ENCODE peak calls at places on chromosomes 4 and X, in ten cellular contexts. S is AG04450, M is IMR-90, G is BE2C, J is suprapubic skin, K is SJSA1, W is tibial nerve, L is psoas muscle, U is tibial artery, C is K562. D is an unnamed sample.

GRCh38 chrX:20712811-20713210 is 446.1 kb upstream of the RPS6KA3 start:
- DNase-seq in S (no peak), M (no peak), G (no peak), J (no peak), K (no peak), W (no peak), L (no peak), U (no peak), C (no peak), D (no peak)

GRCh38 chrX:1239681-1240142 is 27.3 kb upstream of the CRLF2 start:
- DNase-seq in S (no peak), M (no peak), G (no peak), J (peak; percentile 85), K (no peak), W (peak; percentile 43), L (peak; percentile 31), U (peak; percentile 62), C (no peak), D (no peak)

GRCh38 chr4:38462659-38463058 is 201.3 kb upstream of the KLF3 start:
- DNase-seq in S (no peak), M (no peak), G (no peak), J (no peak), K (no peak), W (no peak), L (no peak), U (no peak), C (no peak), D (no peak)

GRCh38 chrX:77085372-77085771 is 361.8 kb upstream of the FGF16 start:
- DNase-seq in S (no peak), M (no peak), G (no peak), J (no peak), K (no peak), W (no peak), L (no peak), U (no peak), C (no peak), D (no peak)

GRCh38 chr4:186557486-186557885 is 2.1 kb upstream of the MTNR1A start:
- DNase-seq in S (no peak), M (peak; percentile 45), G (no peak), J (no peak), K (peak; percentile 69), W (no peak), L (no peak), U (no peak), C (no peak), D (no peak)

GRCh38 chrX:134849390-134849789 is 141.4 kb upstream of the SMIM10 start:
- DNase-seq in S (no peak), M (peak; percentile 70), G (no peak), J (no peak), K (no peak), W (no peak), L (no peak), U (no peak), C (no peak), D (no peak)

GRCh38 chr4:145218251-145218650 is 37.9 kb upstream of the OTUD4 start:
- DNase-seq in S (no peak), M (no peak), G (no peak), J (no peak), K (no peak), W (no peak), L (no peak), U (no peak), C (no peak), D (no peak)

GRCh38 chr4:175035907-175036306 is 117.7 kb downstream of the ADAM29 start:
- DNase-seq in S (peak; percentile 1), M (no peak), G (no peak), J (no peak), K (no peak), W (no peak), L (no peak), U (no peak), C (no peak), D (no peak)

GRCh38 chr4:109864134-109864533 is 16.2 kb downstream of the LRIT3 start:
- DNase-seq in S (no peak), M (no peak), G (no peak), J (no peak), K (no peak), W (no peak), L (no peak), U (no peak), C (no peak), D (no peak)

GRCh38 chr4:26476545-26476944 is 13.7 kb downstream of the CCKAR start:
- DNase-seq in S (no peak), M (no peak), G (no peak), J (no peak), K (no peak), W (no peak), L (no peak), U (no peak), C (no peak), D (no peak)

GRCh38 chr4:54658321-54659093 is 750 bp downstream of the KIT start:
- DNase-seq in S (no peak), M (peak; percentile 36), G (peak; percentile 55), J (peak; percentile 65), K (no peak), W (no peak), L (peak; percentile 52), U (peak; percentile 43), C (peak; percentile 55), D (no peak)

GRCh38 chr4:142416711-142417275 is 429.3 kb downstream of the INPP4B start:
- DNase-seq in S (no peak), M (peak; percentile 42), G (no peak), J (no peak), K (no peak), W (no peak), L (no peak), U (no peak), C (no peak), D (no peak)

DNA sequence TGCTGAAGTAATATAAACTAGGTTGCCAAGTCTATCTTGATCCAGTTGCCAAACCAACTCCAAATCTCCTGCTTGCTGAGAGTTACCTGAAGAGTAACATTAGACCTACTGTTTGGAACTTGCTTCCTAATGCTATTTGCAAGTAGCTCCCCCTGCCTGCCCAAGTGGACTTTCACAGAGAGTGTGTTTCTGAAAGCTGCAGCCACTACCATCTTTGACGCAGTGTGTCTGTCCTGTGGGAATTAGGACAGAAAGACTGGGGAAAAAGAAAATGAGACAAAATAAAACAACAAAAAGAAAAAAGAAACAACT is 195.0 kb upstream of the HS3ST1 start:
- DNase-seq in S (no peak), M (peak; percentile 27), G (no peak), J (no peak), K (no peak), W (no peak), L (no peak), U (no peak), C (no peak), D (no peak)
- H3K9me3 ChIP-seq in S (no peaks in the 10 kb centered on the region), M (peaks cover 3% of the 10 kb centered on the region), G (no peaks in the 10 kb centered on the region), J (no peaks in the 10 kb centered on the region), K (no peaks in the 10 kb centered on the region), W (no peaks in the 10 kb centered on the region), L (no peaks in the 10 kb centered on the region), U (no peaks in the 10 kb centered on the region), C (no peaks in the 10 kb centered on the region), D (no peaks in the 10 kb centered on the region)

DNA sequence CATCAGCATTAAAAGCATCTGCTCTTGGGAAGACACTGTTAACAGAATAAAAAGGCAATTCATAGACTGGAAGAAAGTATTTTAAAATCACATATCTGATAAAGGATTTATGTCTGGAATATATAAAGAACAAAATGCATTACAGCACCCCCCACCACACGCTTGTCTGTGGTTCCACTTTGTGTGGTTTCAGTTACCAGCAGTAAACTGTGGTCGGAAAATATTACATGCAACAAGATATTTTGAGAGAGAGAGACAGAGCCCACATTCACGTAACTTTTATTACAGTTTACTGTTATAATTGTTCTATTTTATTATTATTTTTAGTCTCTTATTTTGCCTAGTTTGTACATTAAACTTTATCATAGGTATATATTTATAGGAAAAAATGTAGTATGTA is 21.2 kb upstream of the PDE6B start:
- DNase-seq in S (no peak), M (no peak), G (no peak), J (no peak), K (no peak), W (no peak), L (no peak), U (no peak), C (no peak), D (no peak)
- H3K9me3 ChIP-seq in S (peaks cover 25% of the 10 kb centered on the region), M (peaks cover 7% of the 10 kb centered on the region), G (peaks cover 4% of the 10 kb centered on the region), J (no peaks in the 10 kb centered on the region), K (no peaks in the 10 kb centered on the region), W (no peaks in the 10 kb centered on the region), L (no peaks in the 10 kb centered on the region), U (no peaks in the 10 kb centered on the region), C (no peaks in the 10 kb centered on the region), D (no peaks in the 10 kb centered on the region)

GRCh38 chr4:205097-205756 is 80.9 kb downstream of the ZNF718 start:
- DNase-seq in S (no peak), M (no peak), G (no peak), J (no peak), K (no peak), W (no peak), L (no peak), U (no peak), C (no peak), D (no peak)

GRCh38 chr4:200936-201335 is 76.6 kb downstream of the ZNF718 start:
- DNase-seq in S (no peak), M (no peak), G (no peak), J (no peak), K (no peak), W (no peak), L (no peak), U (no peak), C (no peak), D (no peak)

GRCh38 chr4:211033-211511 is 86.8 kb downstream of the ZNF718 start:
- DNase-seq in S (no peak), M (no peak), G (no peak), J (no peak), K (no peak), W (no peak), L (no peak), U (no peak), C (no peak), D (no peak)

GRCh38 chr4:206054-206453 is 81.8 kb downstream of the ZNF718 start:
- DNase-seq in S (no peak), M (no peak), G (no peak), J (no peak), K (no peak), W (no peak), L (no peak), U (no peak), C (no peak), D (no peak)
- H3K9me3 ChIP-seq in S (peaks cover 45% of the 10 kb centered on the region), M (peaks cover 39% of the 10 kb centered on the region), G (peaks cover 3% of the 10 kb centered on the region), J (peaks cover 13% of the 10 kb centered on the region), K (no peaks in the 10 kb centered on the region), W (no peaks in the 10 kb centered on the region), L (peaks cover 27% of the 10 kb centered on the region), U (peaks cover 17% of the 10 kb centered on the region), C (peaks cover 4% of the 10 kb centered on the region), D (peaks cover 15% of the 10 kb centered on the region)

GRCh38 chr4:19167321-19167720 is 1084.4 kb upstream of the SLIT2 start:
- DNase-seq in S (no peak), M (no peak), G (no peak), J (no peak), K (no peak), W (no peak), L (no peak), U (no peak), C (no peak), D (no peak)

GRCh38 chr4:19159874-19160273 is 1091.8 kb upstream of the SLIT2 start:
- DNase-seq in S (no peak), M (no peak), G (no peak), J (no peak), K (no peak), W (no peak), L (no peak), U (no peak), C (no peak), D (no peak)

GRCh38 chr4:19158451-19158850 is 1093.3 kb upstream of the SLIT2 start:
- DNase-seq in S (no peak), M (no peak), G (no peak), J (no peak), K (no peak), W (no peak), L (no peak), U (no peak), C (no peak), D (no peak)

GRCh38 chr4:19164334-19164733 is 1087.4 kb upstream of the SLIT2 start:
- DNase-seq in S (no peak), M (no peak), G (no peak), J (no peak), K (no peak), W (no peak), L (no peak), U (no peak), C (no peak), D (no peak)
- H3K9me3 ChIP-seq in S (no peaks in the 10 kb centered on the region), M (no peaks in the 10 kb centered on the region), G (no peaks in the 10 kb centered on the region), J (no peaks in the 10 kb centered on the region), K (peaks cover 4% of the 10 kb centered on the region), W (no peaks in the 10 kb centered on the region), L (no peaks in the 10 kb centered on the region), U (no peaks in the 10 kb centered on the region), C (no peaks in the 10 kb centered on the region), D (no peaks in the 10 kb centered on the region)